ENCODE peak calls at places on chromosomes 6 and 20, in six cellular contexts. I is iPS DF 6.9; Q is PC-3; D is mesenchymal stem cell; C is CD8-positive, alpha-beta T cell; K is cardiac muscle cell. O is an unnamed sample. For H3K4me1, the result is how much of the 10 kb centered on the place peaks cover.

GRCh38 chr6:100276311-100277057 is 188.2 kb downstream of the SIM1 start:
- DNase-seq in I (no peak), Q (no peak), D (no peak), C (no peak), K (no peak), O (no peak)

GRCh38 chr6:49915035-49915434 is 48.7 kb upstream of the CRISP1 start:
- DNase-seq in I (no peak), Q (no peak), D (no peak), C (no peak), K (no peak), O (no peak)

GRCh38 chr6:7236312-7237209 is 76.4 kb downstream of the SSR1 start:
- DNase-seq in I (no peak), Q (peak), D (no peak), C (no peak), K (no peak), O (peak)

GRCh38 chr20:17644451-17644850 is 37.6 kb downstream of the RRBP1 start:
- DNase-seq in I (no peak), Q (no peak), D (no peak), C (no peak), K (no peak), O (peak)

GRCh38 chr6:102853249-102853955 is 1459.9 kb downstream of the GRIK2 start:
- DNase-seq in I (no peak), Q (peak), D (no peak), C (no peak), K (no peak), O (no peak)

GRCh38 chr6:163338671-163339405 is 75.7 kb upstream of the QKI start:
- DNase-seq in I (no peak), Q (no peak), D (peak), C (no peak), K (peak), O (no peak)

GRCh38 chr20:34643919-34644318 is 33.0 kb downstream of the PIGU start:
- DNase-seq in I (no peak), Q (peak), D (peak), C (no peak), K (peak), O (no peak)

GRCh38 chr6:111730835-111731234 is 125.2 kb upstream of the TRAF3IP2 start:
- DNase-seq in I (no peak), Q (no peak), D (no peak), C (no peak), K (no peak), O (peak)

GRCh38 chr20:45405566-45406259 is 2.4 kb upstream of the DBNDD2 start:
- DNase-seq in I (no peak), Q (peak), D (peak), C (no peak), K (no peak), O (no peak)

GRCh38 chr6:32430179-32430578 is 9.5 kb upstream of the HLA-DRA start:
- DNase-seq in I (no peak), Q (no peak), D (no peak), C (no peak), K (no peak), O (no peak)

GRCh38 chr6:46207174-46207573 is 36.4 kb upstream of the ENPP5 start:
- DNase-seq in I (no peak), Q (peak), D (no peak), C (no peak), K (no peak), O (no peak)

GRCh38 chr20:44790994-44791393 is 19.4 kb downstream of the RIMS4 start:
- DNase-seq in I (no peak), Q (no peak), D (no peak), C (no peak), K (no peak), O (no peak)

GRCh38 chr6:16064687-16065086 is 64.2 kb upstream of the MYLIP start:
- DNase-seq in I (peak), Q (no peak), D (peak), C (no peak), K (no peak), O (no peak)

GRCh38 chr6:126983779-126984178 is 134.7 kb upstream of the RSPO3 start:
- DNase-seq in I (no peak), Q (no peak), D (no peak), C (no peak), K (no peak), O (no peak)

GRCh38 chr6:113859349-113860164 is 2.4 kb downstream of the MARCKS start:
- DNase-seq in I (no peak), Q (peak), D (no peak), C (no peak), K (peak), O (peak)

GRCh38 chr6:37008484-37009186 is 3.2 kb downstream of the FGD2 start:
- DNase-seq in I (no peak), Q (no peak), D (no peak), C (no peak), K (no peak), O (no peak)

GRCh38 chr6:56866917-56867522 is 87.9 kb upstream of the BEND6 start:
- DNase-seq in I (no peak), Q (peak), D (peak), C (no peak), K (peak), O (no peak)

GRCh38 chr6:159074120-159074684 is 29.4 kb upstream of the TAGAP start:
- DNase-seq in I (no peak), Q (peak), D (peak), C (no peak), K (peak), O (no peak)

GRCh38 chr6:137723273-137724017 is 143.6 kb upstream of the TNFAIP3 start:
- DNase-seq in I (no peak), Q (no peak), D (no peak), C (no peak), K (no peak), O (no peak)

GRCh38 chr6:137724495-137725211 is 142.4 kb upstream of the TNFAIP3 start:
- DNase-seq in I (no peak), Q (no peak), D (no peak), C (no peak), K (no peak), O (no peak)

GRCh38 chr6:137725949-137726348 is 141.1 kb upstream of the TNFAIP3 start:
- DNase-seq in I (no peak), Q (no peak), D (no peak), C (no peak), K (no peak), O (no peak)

GRCh38 chr6:137724018-137724403 is 143.0 kb upstream of the TNFAIP3 start:
- DNase-seq in I (no peak), Q (peak), D (peak), C (no peak), K (no peak), O (no peak)

GRCh38 chr6:137722749-137723272 is 144.2 kb upstream of the TNFAIP3 start:
- DNase-seq in I (no peak), Q (no peak), D (peak), C (no peak), K (no peak), O (no peak)
- H3K4me1 ChIP-seq in I (under half), Q (under half), D (under half), C (under half), K (under half), O (under half)

GRCh38 chr6:10412165-10412947 is 2.5 kb downstream of the TFAP2A start:
- DNase-seq in I (no peak), Q (peak), D (peak), C (no peak), K (peak), O (no peak)
- H3K4me3 ChIP-seq in I (peak), Q (peak), D (peak), C (peak), K (peak), O (peak)

GRCh38 chr6:110068592-110068967 is 90.5 kb downstream of the GPR6 start:
- DNase-seq in I (no peak), Q (no peak), D (no peak), C (no peak), K (no peak), O (no peak)
- H3K27ac ChIP-seq in I (no peak), Q (no peak), D (no peak), C (no peak), K (peak), O (no peak)

GRCh38 chr6:82022614-82023102 is 224.9 kb downstream of the IBTK start:
- DNase-seq in I (no peak), Q (peak), D (peak), C (no peak), K (peak), O (no peak)
- H3K4me1 ChIP-seq in I (under half), Q (under half), D (under half), C (under half), K (under half), O (under half)

GRCh38 chr6:40450483-40450882 is 136.7 kb downstream of the LRFN2 start:
- DNase-seq in I (no peak), Q (no peak), D (no peak), C (no peak), K (no peak), O (no peak)

GRCh38 chr6:40457261-40457660 is 129.9 kb downstream of the LRFN2 start:
- DNase-seq in I (no peak), Q (no peak), D (no peak), C (no peak), K (no peak), O (no peak)

GRCh38 chr6:40456390-40457013 is 130.7 kb downstream of the LRFN2 start:
- DNase-seq in I (no peak), Q (no peak), D (no peak), C (no peak), K (no peak), O (peak)

GRCh38 chr6:40461643-40462042 is 125.5 kb downstream of the LRFN2 start:
- DNase-seq in I (no peak), Q (no peak), D (no peak), C (no peak), K (no peak), O (no peak)

GRCh38 chr6:40455686-40456389 is 131.3 kb downstream of the LRFN2 start:
- DNase-seq in I (no peak), Q (no peak), D (no peak), C (no peak), K (no peak), O (no peak)
- H3K4me3 ChIP-seq in I (no peak), Q (no peak), D (no peak), C (no peak), K (no peak), O (no peak)

DNA sequence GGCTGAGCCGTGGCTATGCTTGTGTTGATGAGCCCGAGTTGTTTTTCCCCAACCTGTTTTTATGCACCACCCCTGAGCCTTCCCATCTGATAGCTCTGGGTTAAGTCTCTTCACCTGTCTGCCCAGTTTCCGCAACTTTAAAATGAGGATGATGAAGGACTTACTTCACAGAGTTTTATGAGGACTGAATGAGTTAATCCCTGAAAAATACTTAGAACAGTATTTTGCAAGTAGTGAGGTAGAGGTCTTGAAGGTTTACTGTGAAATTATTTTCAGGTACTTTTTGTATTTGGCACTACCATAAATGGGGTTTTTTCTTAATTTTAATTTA is 3.2 kb downstream of the MTG2 start:
- DNase-seq in I (no peak), Q (no peak), D (no peak), C (no peak), K (no peak), O (no peak)
- H3K27ac ChIP-seq in I (no peak), Q (no peak), D (no peak), C (no peak), K (no peak), O (no peak)

GRCh38 chr20:25282034-25282781 is 34.3 kb downstream of the PYGB start:
- DNase-seq in I (no peak), Q (no peak), D (no peak), C (no peak), K (no peak), O (peak)

GRCh38 chr20:25285091-25285647 is 37.3 kb downstream of the PYGB start:
- DNase-seq in I (no peak), Q (no peak), D (no peak), C (no peak), K (no peak), O (peak)

GRCh38 chr20:25283221-25283951 is 35.5 kb downstream of the PYGB start:
- DNase-seq in I (no peak), Q (no peak), D (no peak), C (no peak), K (no peak), O (peak)

GRCh38 chr20:25282796-25283195 is 34.9 kb downstream of the PYGB start:
- DNase-seq in I (no peak), Q (no peak), D (no peak), C (no peak), K (no peak), O (no peak)

GRCh38 chr20:25284131-25284601 is 36.3 kb downstream of the PYGB start:
- DNase-seq in I (no peak), Q (no peak), D (no peak), C (no peak), K (no peak), O (peak)
- H3K4me1 ChIP-seq in I (under half), Q (under half), D (under half), C (under half), K (under half), O (under half)